ENCODE peak calls at places on chromosomes 3 and 15, in four cellular contexts. D, W, B and L are unnamed samples.

GRCh38 chr3:130093741-130094391 is 12.2 kb downstream of the ALG1L2 start:
- DNase-seq in D (no peak), W (no peak), B (no peak), L (no peak)

GRCh38 chr3:46721009-46721408 is 3.3 kb upstream of the PRSS50 start:
- DNase-seq in D (no peak), W (no peak), B (no peak), L (no peak)

GRCh38 chr15:74270854-74271520 is 34.9 kb downstream of the CCDC33 start:
- DNase-seq in D (no peak), W (no peak), B (no peak), L (no peak)

GRCh38 chr3:58965870-58966269 is 84.0 kb downstream of the CFAP20DC start:
- DNase-seq in D (no peak), W (no peak), B (no peak), L (no peak)

GRCh38 chr15:80989518-80990478 is at the start of gene MESD:
- DNase-seq in D (peak; percentile 98), W (peak; percentile 97), B (peak; percentile 98), L (peak; percentile 86)

GRCh38 chr3:23991236-23992050 is 46.4 kb downstream of the NR1D2 start:
- DNase-seq in D (no peak), W (no peak), B (no peak), L (no peak)

GRCh38 chr3:194261581-194262063 is 89.5 kb downstream of the CPN2 start:
- DNase-seq in D (no peak), W (peak; percentile 1), B (peak; percentile 47), L (peak; percentile 50)

GRCh38 chr3:9036327-9037112 is 73.2 kb upstream of the RAD18 start:
- DNase-seq in D (no peak), W (peak; percentile 52), B (no peak), L (no peak)

GRCh38 chr3:186841637-186842036 is 873 bp upstream of the ADIPOQ start:
- DNase-seq in D (no peak), W (no peak), B (no peak), L (no peak)

GRCh38 chr15:84629033-84629432 is 25.1 kb downstream of the WDR73 start:
- DNase-seq in D (no peak), W (no peak), B (no peak), L (no peak)

GRCh38 chr3:64939747-64940450 is 252.1 kb upstream of the ADAMTS9 start:
- DNase-seq in D (no peak), W (no peak), B (no peak), L (no peak)

GRCh38 chr15:75164625-75165024 is 37.1 kb upstream of the C15orf39 start:
- DNase-seq in D (no peak), W (no peak), B (no peak), L (no peak)

GRCh38 chr3:13972679-13973379 is 93.0 kb upstream of the WNT7A start:
- DNase-seq in D (no peak), W (no peak), B (no peak), L (no peak)

GRCh38 chr15:71651750-71652186 is 158.6 kb upstream of the NR2E3 start:
- DNase-seq in D (no peak), W (peak; percentile 42), B (no peak), L (no peak)

GRCh38 chr3:197029511-197030167 is at the start of gene MELTF:
- DNase-seq in D (peak; percentile 77), W (peak; percentile 59), B (no peak), L (no peak)

GRCh38 chr15:97902140-97902780 is 58.2 kb upstream of the ARRDC4 start:
- DNase-seq in D (no peak), W (peak; percentile 20), B (no peak), L (no peak)

GRCh38 chr3:114496874-114497273 is 203.0 kb downstream of the TIGIT start:
- DNase-seq in D (no peak), W (no peak), B (no peak), L (no peak)

GRCh38 chr3:22506871-22507270 is 696.3 kb upstream of the UBE2E2 start:
- DNase-seq in D (no peak), W (no peak), B (no peak), L (no peak)

GRCh38 chr15:99443768-99444446 is 121.9 kb upstream of the MEF2A start:
- DNase-seq in D (no peak), W (no peak), B (no peak), L (no peak)

GRCh38 chr3:153026026-153026425 is 136.0 kb upstream of the RAP2B start:
- DNase-seq in D (no peak), W (no peak), B (no peak), L (no peak)

GRCh38 chr15:36598529-36599177 is 19.2 kb downstream of the CDIN1 start:
- DNase-seq in D (no peak), W (no peak), B (no peak), L (no peak)

GRCh38 chr3:130582457-130583155 is 65.6 kb downstream of the COL6A6 start:
- DNase-seq in D (no peak), W (no peak), B (no peak), L (no peak)

GRCh38 chr3:34183114-34183513 is 384.7 kb downstream of the PDCD6IP start:
- DNase-seq in D (no peak), W (no peak), B (no peak), L (no peak)

GRCh38 chr3:143897558-143898305 is 49.5 kb upstream of the SLC9A9 start:
- DNase-seq in D (no peak), W (no peak), B (no peak), L (no peak)

GRCh38 chr3:23111286-23111685 is 91.8 kb upstream of the UBE2E2 start:
- DNase-seq in D (no peak), W (no peak), B (no peak), L (no peak)

GRCh38 chr3:69370156-69370944 is 15.5 kb downstream of the FRMD4B start:
- DNase-seq in D (peak; percentile 13), W (peak; percentile 59), B (no peak), L (peak; percentile 90)

GRCh38 chr15:100383302-100384107 is 41.7 kb upstream of the ADAMTS17 start:
- DNase-seq in D (no peak), W (peak; percentile 76), B (no peak), L (no peak)

GRCh38 chr15:64640146-64640868 is 135.1 kb downstream of the RBPMS2 start:
- DNase-seq in D (no peak), W (no peak), B (no peak), L (no peak)

GRCh38 chr15:59396211-59396610 is 23.5 kb upstream of the MYO1E start:
- DNase-seq in D (no peak), W (no peak), B (no peak), L (no peak)
- H3K4me3 ChIP-seq in D (no peak overlapping the region), W (no peak overlapping the region), B (no peak overlapping the region), L (no peak overlapping the region)

GRCh38 chr15:54841906-54842305 is 354.8 kb downstream of the RSL24D1 start:
- DNase-seq in D (no peak), W (no peak), B (no peak), L (no peak)

GRCh38 chr15:54839379-54839778 is 357.4 kb downstream of the RSL24D1 start:
- DNase-seq in D (no peak), W (no peak), B (no peak), L (no peak)

GRCh38 chr15:54836052-54836795 is 360.5 kb downstream of the RSL24D1 start:
- DNase-seq in D (no peak), W (no peak), B (no peak), L (no peak)

GRCh38 chr15:54840999-54841398 is 355.7 kb downstream of the RSL24D1 start:
- DNase-seq in D (no peak), W (no peak), B (no peak), L (no peak)
- TF ChIP-seq CTCF in D (no peak), W (no peak), B (no peak), L (no peak)

GRCh38 chr15:91855241-91855640 is 1.7 kb downstream of the SLCO3A1 start:
- DNase-seq in D (no peak), W (no peak), B (no peak), L (no peak)
- H3K4me3 ChIP-seq in D (peak overlapping the region; percentile 34), W (no peak overlapping the region), B (peak overlapping the region; percentile 74), L (peak overlapping the region; percentile 82)

DNA sequence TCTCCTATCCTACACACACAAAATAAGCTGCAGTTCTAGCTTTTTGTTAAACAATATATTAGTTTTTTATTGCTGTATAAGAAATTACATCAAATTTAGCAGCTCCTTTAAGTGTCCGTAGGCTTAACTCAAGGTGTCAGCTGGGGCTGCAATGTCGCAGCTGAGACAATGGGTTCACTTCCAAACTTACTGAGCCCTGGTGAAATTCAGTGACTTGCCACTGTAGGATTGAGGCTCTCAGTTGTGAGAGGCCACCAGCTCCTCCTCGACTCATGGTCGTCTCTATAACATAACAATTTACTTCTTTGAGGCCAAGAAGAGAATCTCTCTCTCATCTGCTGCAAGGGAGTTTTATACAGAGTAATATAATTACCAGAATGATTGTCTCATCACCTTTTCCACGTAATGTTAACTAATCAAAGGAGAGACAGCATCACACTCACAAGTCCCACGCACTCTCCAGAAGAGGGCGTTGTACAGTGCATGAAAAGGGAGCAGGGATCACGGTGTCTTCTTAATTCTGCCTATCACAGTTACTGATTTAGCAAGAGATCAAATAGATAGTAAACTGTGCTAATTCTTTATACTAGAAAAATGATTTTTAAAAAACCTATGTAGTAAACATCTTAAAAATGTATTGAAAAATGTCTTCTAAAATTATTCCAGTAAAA is 735.6 kb upstream of the GBE1 start:
- DNase-seq in D (no peak), W (peak; percentile 11), B (no peak), L (no peak)
- TF ChIP-seq CTCF in D (no peak), W (peak; percentile 48), B (no peak), L (no peak)